ENCODE peak calls at places on chromosomes 1 and 21, in five cellular contexts. One of them, this sample, is unnamed.

GRCh38 chr1:229514578-229515275 is 6.6 kb upstream of the NUP133 start:
- DNase-seq in CD4-positive, alpha-beta T cell: peak; percentile 48
- DNase-seq in stimulated activated CD4-positive, alpha-beta T cell treated with anti-CD3 and anti-CD28 coated beads, Interleukin-2, amount 100 ng/mL, for 48 hours: peak; percentile 13
- DNase-seq in A549: peak; percentile 75
- DNase-seq in neural crest cell: peak; percentile 51
- DNase-seq in this sample: no peak

GRCh38 chr1:28703629-28704028 is 33.1 kb upstream of the YTHDF2 start:
- DNase-seq in CD4-positive, alpha-beta T cell: no peak
- DNase-seq in stimulated activated CD4-positive, alpha-beta T cell treated with anti-CD3 and anti-CD28 coated beads, Interleukin-2, amount 100 ng/mL, for 48 hours: no peak
- DNase-seq in A549: no peak
- DNase-seq in neural crest cell: no peak
- DNase-seq in this sample: no peak

GRCh38 chr1:213772711-213773110 is 215.1 kb upstream of the PROX1 start:
- DNase-seq in CD4-positive, alpha-beta T cell: no peak
- DNase-seq in stimulated activated CD4-positive, alpha-beta T cell treated with anti-CD3 and anti-CD28 coated beads, Interleukin-2, amount 100 ng/mL, for 48 hours: no peak
- DNase-seq in A549: no peak
- DNase-seq in neural crest cell: no peak
- DNase-seq in this sample: no peak

GRCh38 chr1:204579681-204580080 is 63.5 kb downstream of the MDM4 start:
- DNase-seq in CD4-positive, alpha-beta T cell: no peak
- DNase-seq in stimulated activated CD4-positive, alpha-beta T cell treated with anti-CD3 and anti-CD28 coated beads, Interleukin-2, amount 100 ng/mL, for 48 hours: no peak
- DNase-seq in A549: no peak
- DNase-seq in neural crest cell: no peak
- DNase-seq in this sample: no peak

GRCh38 chr1:15736035-15736665 is at the start of gene SLC25A34:
- DNase-seq in CD4-positive, alpha-beta T cell: no peak
- DNase-seq in stimulated activated CD4-positive, alpha-beta T cell treated with anti-CD3 and anti-CD28 coated beads, Interleukin-2, amount 100 ng/mL, for 48 hours: no peak
- DNase-seq in A549: no peak
- DNase-seq in neural crest cell: no peak
- DNase-seq in this sample: no peak

GRCh38 chr1:221272940-221273339 is 393.7 kb downstream of the HLX start:
- DNase-seq in CD4-positive, alpha-beta T cell: no peak
- DNase-seq in stimulated activated CD4-positive, alpha-beta T cell treated with anti-CD3 and anti-CD28 coated beads, Interleukin-2, amount 100 ng/mL, for 48 hours: no peak
- DNase-seq in A549: peak; percentile 20
- DNase-seq in neural crest cell: no peak
- DNase-seq in this sample: no peak

GRCh38 chr21:44415073-44416025 is 40.0 kb upstream of the LRRC3 start:
- DNase-seq in CD4-positive, alpha-beta T cell: no peak
- DNase-seq in stimulated activated CD4-positive, alpha-beta T cell treated with anti-CD3 and anti-CD28 coated beads, Interleukin-2, amount 100 ng/mL, for 48 hours: no peak
- DNase-seq in A549: no peak
- DNase-seq in neural crest cell: no peak
- DNase-seq in this sample: no peak

GRCh38 chr1:201827321-201828281 is 1.4 kb upstream of the IPO9 start:
- DNase-seq in CD4-positive, alpha-beta T cell: no peak
- DNase-seq in stimulated activated CD4-positive, alpha-beta T cell treated with anti-CD3 and anti-CD28 coated beads, Interleukin-2, amount 100 ng/mL, for 48 hours: no peak
- DNase-seq in A549: no peak
- DNase-seq in neural crest cell: no peak
- DNase-seq in this sample: no peak

GRCh38 chr1:212179394-212180076 is 105.7 kb upstream of the PPP2R5A start:
- DNase-seq in CD4-positive, alpha-beta T cell: no peak
- DNase-seq in stimulated activated CD4-positive, alpha-beta T cell treated with anti-CD3 and anti-CD28 coated beads, Interleukin-2, amount 100 ng/mL, for 48 hours: no peak
- DNase-seq in A549: peak; percentile 40
- DNase-seq in neural crest cell: no peak
- DNase-seq in this sample: no peak

GRCh38 chr1:9145021-9145668 is 16.2 kb upstream of the GPR157 start:
- DNase-seq in CD4-positive, alpha-beta T cell: no peak
- DNase-seq in stimulated activated CD4-positive, alpha-beta T cell treated with anti-CD3 and anti-CD28 coated beads, Interleukin-2, amount 100 ng/mL, for 48 hours: no peak
- DNase-seq in A549: peak; percentile 59
- DNase-seq in neural crest cell: no peak
- DNase-seq in this sample: no peak

GRCh38 chr1:6859415-6860343 is 74.4 kb downstream of the CAMTA1 start:
- DNase-seq in CD4-positive, alpha-beta T cell: no peak
- DNase-seq in stimulated activated CD4-positive, alpha-beta T cell treated with anti-CD3 and anti-CD28 coated beads, Interleukin-2, amount 100 ng/mL, for 48 hours: no peak
- DNase-seq in A549: peak; percentile 61
- DNase-seq in neural crest cell: no peak
- DNase-seq in this sample: no peak

GRCh38 chr1:110067429-110067956 is 3.0 kb downstream of the ALX3 start:
- DNase-seq in CD4-positive, alpha-beta T cell: no peak
- DNase-seq in stimulated activated CD4-positive, alpha-beta T cell treated with anti-CD3 and anti-CD28 coated beads, Interleukin-2, amount 100 ng/mL, for 48 hours: no peak
- DNase-seq in A549: no peak
- DNase-seq in neural crest cell: no peak
- DNase-seq in this sample: no peak

GRCh38 chr1:94544706-94545490 is 3.3 kb upstream of the F3 start:
- DNase-seq in CD4-positive, alpha-beta T cell: no peak
- DNase-seq in stimulated activated CD4-positive, alpha-beta T cell treated with anti-CD3 and anti-CD28 coated beads, Interleukin-2, amount 100 ng/mL, for 48 hours: no peak
- DNase-seq in A549: no peak
- DNase-seq in neural crest cell: no peak
- DNase-seq in this sample: no peak

GRCh38 chr1:21494196-21494595 is 15.0 kb upstream of the ALPL start:
- DNase-seq in CD4-positive, alpha-beta T cell: no peak
- DNase-seq in stimulated activated CD4-positive, alpha-beta T cell treated with anti-CD3 and anti-CD28 coated beads, Interleukin-2, amount 100 ng/mL, for 48 hours: no peak
- DNase-seq in A549: no peak
- DNase-seq in neural crest cell: no peak
- DNase-seq in this sample: no peak

GRCh38 chr1:29243863-29244185 is 7.5 kb downstream of the PTPRU start:
- DNase-seq in CD4-positive, alpha-beta T cell: no peak
- DNase-seq in stimulated activated CD4-positive, alpha-beta T cell treated with anti-CD3 and anti-CD28 coated beads, Interleukin-2, amount 100 ng/mL, for 48 hours: no peak
- DNase-seq in A549: no peak
- DNase-seq in neural crest cell: no peak
- DNase-seq in this sample: no peak

GRCh38 chr1:162136760-162137537 is 67.5 kb downstream of the NOS1AP start:
- DNase-seq in CD4-positive, alpha-beta T cell: no peak
- DNase-seq in stimulated activated CD4-positive, alpha-beta T cell treated with anti-CD3 and anti-CD28 coated beads, Interleukin-2, amount 100 ng/mL, for 48 hours: no peak
- DNase-seq in A549: peak; percentile 65
- DNase-seq in neural crest cell: no peak
- DNase-seq in this sample: no peak

GRCh38 chr1:31154000-31154631 is 85.6 kb downstream of the NKAIN1 start:
- DNase-seq in CD4-positive, alpha-beta T cell: no peak
- DNase-seq in stimulated activated CD4-positive, alpha-beta T cell treated with anti-CD3 and anti-CD28 coated beads, Interleukin-2, amount 100 ng/mL, for 48 hours: no peak
- DNase-seq in A549: no peak
- DNase-seq in neural crest cell: no peak
- DNase-seq in this sample: no peak

GRCh38 chr1:235107368-235108184 is 21.1 kb downstream of the TOMM20 start:
- DNase-seq in CD4-positive, alpha-beta T cell: no peak
- DNase-seq in stimulated activated CD4-positive, alpha-beta T cell treated with anti-CD3 and anti-CD28 coated beads, Interleukin-2, amount 100 ng/mL, for 48 hours: no peak
- DNase-seq in A549: no peak
- DNase-seq in neural crest cell: no peak
- DNase-seq in this sample: no peak

GRCh38 chr1:161172776-161173376 is 4.4 kb downstream of the B4GALT3 start:
- DNase-seq in CD4-positive, alpha-beta T cell: no peak
- DNase-seq in stimulated activated CD4-positive, alpha-beta T cell treated with anti-CD3 and anti-CD28 coated beads, Interleukin-2, amount 100 ng/mL, for 48 hours: no peak
- DNase-seq in A549: no peak
- DNase-seq in neural crest cell: no peak
- DNase-seq in this sample: no peak

GRCh38 chr1:1628656-1629429 is 3.1 kb upstream of the MMP23B start:
- DNase-seq in CD4-positive, alpha-beta T cell: no peak
- DNase-seq in stimulated activated CD4-positive, alpha-beta T cell treated with anti-CD3 and anti-CD28 coated beads, Interleukin-2, amount 100 ng/mL, for 48 hours: peak; percentile 37
- DNase-seq in A549: no peak
- DNase-seq in neural crest cell: no peak
- DNase-seq in this sample: peak; percentile 40

GRCh38 chr1:165476776-165477175 is 31.9 kb upstream of the RXRG start:
- DNase-seq in CD4-positive, alpha-beta T cell: no peak
- DNase-seq in stimulated activated CD4-positive, alpha-beta T cell treated with anti-CD3 and anti-CD28 coated beads, Interleukin-2, amount 100 ng/mL, for 48 hours: no peak
- DNase-seq in A549: no peak
- DNase-seq in neural crest cell: no peak
- DNase-seq in this sample: no peak

GRCh38 chr1:235161685-235162327 is 756 bp upstream of the RBM34 start:
- DNase-seq in CD4-positive, alpha-beta T cell: no peak
- DNase-seq in stimulated activated CD4-positive, alpha-beta T cell treated with anti-CD3 and anti-CD28 coated beads, Interleukin-2, amount 100 ng/mL, for 48 hours: no peak
- DNase-seq in A549: no peak
- DNase-seq in neural crest cell: no peak
- DNase-seq in this sample: peak; percentile 15

GRCh38 chr1:212860713-212861581 is 2.9 kb downstream of the FLVCR1 start:
- DNase-seq in CD4-positive, alpha-beta T cell: no peak
- DNase-seq in stimulated activated CD4-positive, alpha-beta T cell treated with anti-CD3 and anti-CD28 coated beads, Interleukin-2, amount 100 ng/mL, for 48 hours: no peak
- DNase-seq in A549: peak; percentile 9
- DNase-seq in neural crest cell: no peak
- DNase-seq in this sample: no peak

GRCh38 chr1:236155841-236156503 is 13.6 kb downstream of the GPR137B start:
- DNase-seq in CD4-positive, alpha-beta T cell: no peak
- DNase-seq in stimulated activated CD4-positive, alpha-beta T cell treated with anti-CD3 and anti-CD28 coated beads, Interleukin-2, amount 100 ng/mL, for 48 hours: no peak
- DNase-seq in A549: no peak
- DNase-seq in neural crest cell: no peak
- DNase-seq in this sample: no peak

GRCh38 chr1:82317671-82318070 is 516.9 kb downstream of the ADGRL2 start:
- DNase-seq in CD4-positive, alpha-beta T cell: no peak
- DNase-seq in stimulated activated CD4-positive, alpha-beta T cell treated with anti-CD3 and anti-CD28 coated beads, Interleukin-2, amount 100 ng/mL, for 48 hours: no peak
- DNase-seq in A549: no peak
- DNase-seq in neural crest cell: no peak
- DNase-seq in this sample: no peak

GRCh38 chr1:147541672-147542548 is 609 bp downstream of the BCL9 start:
- DNase-seq in CD4-positive, alpha-beta T cell: peak; percentile 24
- DNase-seq in stimulated activated CD4-positive, alpha-beta T cell treated with anti-CD3 and anti-CD28 coated beads, Interleukin-2, amount 100 ng/mL, for 48 hours: peak; percentile 23
- DNase-seq in A549: no peak
- DNase-seq in neural crest cell: peak; percentile 19
- DNase-seq in this sample: peak; percentile 24

GRCh38 chr21:43355196-43355924 is 71.6 kb downstream of the SIK1 start:
- DNase-seq in CD4-positive, alpha-beta T cell: no peak
- DNase-seq in stimulated activated CD4-positive, alpha-beta T cell treated with anti-CD3 and anti-CD28 coated beads, Interleukin-2, amount 100 ng/mL, for 48 hours: no peak
- DNase-seq in A549: no peak
- DNase-seq in neural crest cell: no peak
- DNase-seq in this sample: no peak

GRCh38 chr1:11157867-11158266 is 31.3 kb upstream of the ANGPTL7 start:
- DNase-seq in CD4-positive, alpha-beta T cell: no peak
- DNase-seq in stimulated activated CD4-positive, alpha-beta T cell treated with anti-CD3 and anti-CD28 coated beads, Interleukin-2, amount 100 ng/mL, for 48 hours: no peak
- DNase-seq in A549: no peak
- DNase-seq in neural crest cell: no peak
- DNase-seq in this sample: no peak

GRCh38 chr1:18875107-18875795 is 15.8 kb upstream of the TAS1R2 start:
- DNase-seq in CD4-positive, alpha-beta T cell: peak; percentile 61
- DNase-seq in stimulated activated CD4-positive, alpha-beta T cell treated with anti-CD3 and anti-CD28 coated beads, Interleukin-2, amount 100 ng/mL, for 48 hours: peak; percentile 77
- DNase-seq in A549: peak; percentile 87
- DNase-seq in neural crest cell: peak; percentile 92
- DNase-seq in this sample: peak; percentile 48

GRCh38 chr1:151714820-151715725 is 1.5 kb downstream of the CELF3 start:
- DNase-seq in CD4-positive, alpha-beta T cell: no peak
- DNase-seq in stimulated activated CD4-positive, alpha-beta T cell treated with anti-CD3 and anti-CD28 coated beads, Interleukin-2, amount 100 ng/mL, for 48 hours: no peak
- DNase-seq in A549: no peak
- DNase-seq in neural crest cell: no peak
- DNase-seq in this sample: no peak

GRCh38 chr21:41477641-41478318 is 30.2 kb downstream of the TMPRSS2 start:
- DNase-seq in CD4-positive, alpha-beta T cell: no peak
- DNase-seq in stimulated activated CD4-positive, alpha-beta T cell treated with anti-CD3 and anti-CD28 coated beads, Interleukin-2, amount 100 ng/mL, for 48 hours: no peak
- DNase-seq in A549: no peak
- DNase-seq in neural crest cell: peak; percentile 22
- DNase-seq in this sample: no peak

This sample was measured in GM06990.